ENCODE peak calls at places on chromosomes 6 and 20, in six cellular contexts. One of them, this sample, is unnamed.

GRCh38 chr6:158760618-158761250 is 58.4 kb downstream of the EZR start:
- DNase-seq in kidney epithelial cell: no peak
- DNase-seq in foreskin fibroblast: no peak
- DNase-seq in B cell: no peak
- DNase-seq in MCF 10A: no peak
- DNase-seq in cardiac muscle cell: no peak
- DNase-seq in this sample: no peak

GRCh38 chr20:63094767-63095499 is 88.2 kb upstream of the BHLHE23 start:
- DNase-seq in MCF 10A: no peak
- DNase-seq in kidney epithelial cell: no peak
- DNase-seq in cardiac muscle cell: no peak
- DNase-seq in B cell: no peak
- DNase-seq in foreskin fibroblast: no peak
- DNase-seq in this sample: no peak

GRCh38 chr20:25285091-25285647 is 37.3 kb downstream of the PYGB start:
- DNase-seq in foreskin fibroblast: no peak
- DNase-seq in B cell: peak; percentile 29
- DNase-seq in MCF 10A: no peak
- DNase-seq in kidney epithelial cell: no peak
- DNase-seq in cardiac muscle cell: no peak
- DNase-seq in this sample: no peak

GRCh38 chr20:23126281-23127061 is 40.3 kb upstream of the CD93 start:
- DNase-seq in foreskin fibroblast: no peak
- DNase-seq in B cell: no peak
- DNase-seq in cardiac muscle cell: no peak
- DNase-seq in kidney epithelial cell: no peak
- DNase-seq in MCF 10A: no peak
- DNase-seq in this sample: no peak

GRCh38 chr20:1526896-1527295 is 30.6 kb downstream of the SIRPD start:
- DNase-seq in B cell: no peak
- DNase-seq in kidney epithelial cell: no peak
- DNase-seq in foreskin fibroblast: peak; percentile 21
- DNase-seq in MCF 10A: no peak
- DNase-seq in cardiac muscle cell: no peak
- DNase-seq in this sample: no peak

GRCh38 chr6:47439348-47439668 is 38.3 kb upstream of the CD2AP start:
- DNase-seq in MCF 10A: no peak
- DNase-seq in foreskin fibroblast: no peak
- DNase-seq in B cell: no peak
- DNase-seq in cardiac muscle cell: no peak
- DNase-seq in kidney epithelial cell: no peak
- DNase-seq in this sample: no peak

GRCh38 chr6:160101262-160102205 is 20.1 kb upstream of the SLC22A1 start:
- DNase-seq in kidney epithelial cell: no peak
- DNase-seq in cardiac muscle cell: no peak
- DNase-seq in B cell: no peak
- DNase-seq in MCF 10A: no peak
- DNase-seq in foreskin fibroblast: no peak
- DNase-seq in this sample: no peak

GRCh38 chr6:163180874-163181541 is 233.5 kb upstream of the QKI start:
- DNase-seq in cardiac muscle cell: peak; percentile 89
- DNase-seq in foreskin fibroblast: peak; percentile 17
- DNase-seq in MCF 10A: peak; percentile 73
- DNase-seq in B cell: no peak
- DNase-seq in kidney epithelial cell: peak; percentile 5
- DNase-seq in this sample: peak; percentile 25

GRCh38 chr6:56804996-56805395 is 149.9 kb upstream of the BEND6 start:
- DNase-seq in cardiac muscle cell: no peak
- DNase-seq in MCF 10A: peak; percentile 61
- DNase-seq in B cell: no peak
- DNase-seq in kidney epithelial cell: no peak
- DNase-seq in foreskin fibroblast: peak; percentile 72
- DNase-seq in this sample: no peak

GRCh38 chr6:111551521-111552231 is 54.0 kb downstream of the TRAF3IP2 start:
- DNase-seq in kidney epithelial cell: no peak
- DNase-seq in B cell: no peak
- DNase-seq in cardiac muscle cell: peak; percentile 44
- DNase-seq in MCF 10A: no peak
- DNase-seq in foreskin fibroblast: peak; percentile 47
- DNase-seq in this sample: no peak

GRCh38 chr6:20319520-20320357 is 81.9 kb upstream of the E2F3 start:
- DNase-seq in cardiac muscle cell: no peak
- DNase-seq in MCF 10A: no peak
- DNase-seq in foreskin fibroblast: no peak
- DNase-seq in B cell: peak; percentile 91
- DNase-seq in kidney epithelial cell: no peak
- DNase-seq in this sample: peak; percentile 80

GRCh38 chr6:11869656-11870340 is 91.2 kb upstream of the ADTRP start:
- DNase-seq in cardiac muscle cell: peak; percentile 7
- DNase-seq in foreskin fibroblast: peak; percentile 64
- DNase-seq in B cell: no peak
- DNase-seq in kidney epithelial cell: no peak
- DNase-seq in MCF 10A: peak; percentile 57
- DNase-seq in this sample: no peak

GRCh38 chr6:112253842-112254816 is at the start of gene LAMA4:
- DNase-seq in B cell: no peak
- DNase-seq in MCF 10A: peak; percentile 46
- DNase-seq in foreskin fibroblast: peak; percentile 83
- DNase-seq in kidney epithelial cell: no peak
- DNase-seq in cardiac muscle cell: peak; percentile 69
- DNase-seq in this sample: peak; percentile 15

GRCh38 chr6:56528412-56528841 is 114.3 kb downstream of the DST start:
- DNase-seq in foreskin fibroblast: peak; percentile 92
- DNase-seq in kidney epithelial cell: peak; percentile 55
- DNase-seq in cardiac muscle cell: no peak
- DNase-seq in MCF 10A: no peak
- DNase-seq in B cell: no peak
- DNase-seq in this sample: no peak

GRCh38 chr6:63644668-63645326 is 9.2 kb downstream of the PHF3 start:
- DNase-seq in MCF 10A: peak; percentile 89
- DNase-seq in cardiac muscle cell: no peak
- DNase-seq in kidney epithelial cell: no peak
- DNase-seq in B cell: no peak
- DNase-seq in foreskin fibroblast: no peak
- DNase-seq in this sample: no peak

GRCh38 chr20:54178256-54178655 is 4.5 kb upstream of the CYP24A1 start:
- DNase-seq in B cell: no peak
- DNase-seq in foreskin fibroblast: no peak
- DNase-seq in MCF 10A: no peak
- DNase-seq in cardiac muscle cell: no peak
- DNase-seq in kidney epithelial cell: no peak
- DNase-seq in this sample: no peak

GRCh38 chr6:39090036-39090435 is 24.9 kb downstream of the SAYSD1 start:
- DNase-seq in B cell: no peak
- DNase-seq in foreskin fibroblast: no peak
- DNase-seq in kidney epithelial cell: no peak
- DNase-seq in MCF 10A: no peak
- DNase-seq in cardiac muscle cell: no peak
- DNase-seq in this sample: no peak

GRCh38 chr6:137738931-137739504 is 128.0 kb upstream of the TNFAIP3 start:
- DNase-seq in cardiac muscle cell: no peak
- DNase-seq in kidney epithelial cell: no peak
- DNase-seq in foreskin fibroblast: no peak
- DNase-seq in B cell: no peak
- DNase-seq in MCF 10A: no peak
- DNase-seq in this sample: no peak

GRCh38 chr6:72458521-72458920 is 163.3 kb upstream of the KCNQ5 start:
- DNase-seq in MCF 10A: no peak
- DNase-seq in cardiac muscle cell: no peak
- DNase-seq in B cell: no peak
- DNase-seq in foreskin fibroblast: no peak
- DNase-seq in kidney epithelial cell: no peak
- DNase-seq in this sample: no peak

GRCh38 chr20:54197621-54198604 is 10.0 kb upstream of the PFDN4 start:
- DNase-seq in kidney epithelial cell: no peak
- DNase-seq in B cell: no peak
- DNase-seq in MCF 10A: peak; percentile 82
- DNase-seq in cardiac muscle cell: no peak
- DNase-seq in foreskin fibroblast: peak; percentile 87
- DNase-seq in this sample: no peak

GRCh38 chr6:89410231-89411018 is 1.6 kb downstream of the RRAGD start:
- DNase-seq in MCF 10A: no peak
- DNase-seq in B cell: no peak
- DNase-seq in kidney epithelial cell: no peak
- DNase-seq in cardiac muscle cell: no peak
- DNase-seq in foreskin fibroblast: peak; percentile 55
- DNase-seq in this sample: no peak

GRCh38 chr20:53608456-53609413 is 15.1 kb upstream of the ZNF217 start:
- DNase-seq in cardiac muscle cell: no peak
- DNase-seq in MCF 10A: no peak
- DNase-seq in B cell: no peak
- DNase-seq in foreskin fibroblast: no peak
- DNase-seq in kidney epithelial cell: no peak
- DNase-seq in this sample: no peak

GRCh38 chr20:18055261-18055660 is 2.5 kb downstream of the OVOL2 start:
- DNase-seq in B cell: no peak
- DNase-seq in kidney epithelial cell: no peak
- DNase-seq in cardiac muscle cell: no peak
- DNase-seq in foreskin fibroblast: no peak
- DNase-seq in MCF 10A: no peak
- DNase-seq in this sample: no peak

GRCh38 chr6:38239719-38240451 is 399.8 kb downstream of the BTBD9 start:
- DNase-seq in foreskin fibroblast: peak; percentile 79
- DNase-seq in MCF 10A: no peak
- DNase-seq in kidney epithelial cell: no peak
- DNase-seq in cardiac muscle cell: no peak
- DNase-seq in B cell: no peak
- DNase-seq in this sample: peak; percentile 15

DNA sequence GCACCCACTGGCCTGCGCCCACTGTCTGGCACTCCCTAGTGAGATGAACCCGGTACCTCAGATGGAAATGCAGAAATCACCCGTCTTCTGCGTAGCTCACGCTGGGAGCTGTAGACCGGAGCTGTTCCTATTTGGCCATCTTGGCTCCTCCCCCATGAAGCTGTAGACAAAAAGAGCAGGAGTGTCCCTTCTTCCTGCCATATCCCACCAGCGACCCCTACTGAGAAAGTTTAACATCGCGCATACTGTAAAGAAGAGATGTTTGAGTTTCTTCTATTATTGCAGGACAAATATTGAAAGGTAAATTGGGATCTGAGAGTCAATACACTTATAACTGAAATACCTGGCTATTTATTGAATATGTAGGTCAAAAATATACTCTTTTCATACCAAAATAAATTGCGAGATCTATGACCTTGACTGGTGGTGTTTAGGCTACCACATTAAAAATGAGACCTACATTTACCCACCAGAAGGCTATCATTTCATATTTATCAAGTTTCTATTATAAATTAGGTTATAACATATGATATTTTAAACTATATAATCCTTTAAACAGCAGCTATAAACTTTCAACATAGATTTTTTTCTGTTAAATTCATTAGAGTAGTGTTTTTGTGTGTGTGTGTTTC is 586.3 kb downstream of the HTR1B start:
- DNase-seq in kidney epithelial cell: peak; percentile 19
- DNase-seq in MCF 10A: no peak
- DNase-seq in foreskin fibroblast: peak; percentile 1
- DNase-seq in cardiac muscle cell: peak; percentile 87
- DNase-seq in B cell: no peak
- DNase-seq in this sample: no peak
- TF ChIP-seq CTCF in kidney epithelial cell: peak; percentile 34
- TF ChIP-seq CTCF in MCF 10A: no peak
- TF ChIP-seq CTCF in foreskin fibroblast: no peak
- TF ChIP-seq CTCF in cardiac muscle cell: peak; percentile 51
- TF ChIP-seq CTCF in B cell: no peak
- TF ChIP-seq CTCF in this sample: peak; percentile 49

DNA sequence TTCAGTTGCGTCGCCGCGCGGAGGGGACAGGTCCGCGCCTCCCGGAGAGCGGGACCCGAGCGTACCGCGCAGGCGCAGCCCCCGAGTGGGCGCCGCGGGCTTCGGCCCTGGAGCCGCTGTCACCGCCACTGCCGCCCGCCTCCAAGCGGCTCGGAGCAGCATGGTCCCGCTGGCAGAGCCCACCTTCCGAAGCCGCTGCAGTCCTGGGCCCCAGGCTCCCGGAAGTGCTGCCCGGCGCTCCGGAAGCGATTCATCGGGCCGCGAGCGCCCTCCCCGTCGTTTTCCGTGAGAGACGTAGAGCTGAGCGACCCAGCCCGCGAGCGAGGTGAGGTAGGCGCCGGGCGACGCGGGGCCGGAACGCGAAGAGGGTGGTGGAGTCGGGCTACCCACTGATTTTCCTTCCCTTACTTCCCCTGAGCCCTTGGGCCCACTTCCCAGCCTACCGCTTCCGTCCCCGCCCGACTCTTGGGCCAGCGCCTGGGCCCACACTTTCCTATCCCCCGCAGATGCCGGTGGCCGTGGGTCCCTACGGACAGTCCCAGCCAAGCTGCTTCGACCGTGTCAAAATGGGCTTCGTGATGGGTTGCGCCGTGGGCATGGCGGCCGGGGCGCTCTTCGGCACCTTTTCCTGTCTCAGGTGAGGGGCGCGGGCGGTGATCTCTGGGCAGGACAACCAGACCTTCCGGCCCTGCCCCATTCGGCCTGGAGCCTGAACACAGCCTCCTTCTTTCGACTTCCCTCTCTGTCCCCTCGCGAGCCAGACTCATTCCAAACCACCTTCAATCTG is at the start of the genes NFS1 and ROMO1:
- DNase-seq in foreskin fibroblast: peak; percentile 95
- DNase-seq in MCF 10A: peak; percentile 85
- DNase-seq in kidney epithelial cell: peak; percentile 23
- DNase-seq in cardiac muscle cell: peak; percentile 95
- DNase-seq in B cell: peak; percentile 87
- DNase-seq in this sample: peak; percentile 94
- TF ChIP-seq CTCF in foreskin fibroblast: peak; percentile 9
- TF ChIP-seq CTCF in MCF 10A: no peak
- TF ChIP-seq CTCF in kidney epithelial cell: peak; percentile 20
- TF ChIP-seq CTCF in cardiac muscle cell: peak; percentile 30
- TF ChIP-seq CTCF in B cell: peak; percentile 31
- TF ChIP-seq CTCF in this sample: peak; percentile 35

GRCh38 chr6:33452496-33452895 is 1.9 kb upstream of the ZBTB9 start:
- DNase-seq in foreskin fibroblast: no peak
- DNase-seq in cardiac muscle cell: no peak
- DNase-seq in MCF 10A: no peak
- DNase-seq in B cell: no peak
- DNase-seq in kidney epithelial cell: no peak
- DNase-seq in this sample: no peak
- TF ChIP-seq CTCF in foreskin fibroblast: no peak
- TF ChIP-seq CTCF in cardiac muscle cell: no peak
- TF ChIP-seq CTCF in MCF 10A: no peak
- TF ChIP-seq CTCF in B cell: no peak
- TF ChIP-seq CTCF in kidney epithelial cell: no peak
- TF ChIP-seq CTCF in this sample: no peak

DNA sequence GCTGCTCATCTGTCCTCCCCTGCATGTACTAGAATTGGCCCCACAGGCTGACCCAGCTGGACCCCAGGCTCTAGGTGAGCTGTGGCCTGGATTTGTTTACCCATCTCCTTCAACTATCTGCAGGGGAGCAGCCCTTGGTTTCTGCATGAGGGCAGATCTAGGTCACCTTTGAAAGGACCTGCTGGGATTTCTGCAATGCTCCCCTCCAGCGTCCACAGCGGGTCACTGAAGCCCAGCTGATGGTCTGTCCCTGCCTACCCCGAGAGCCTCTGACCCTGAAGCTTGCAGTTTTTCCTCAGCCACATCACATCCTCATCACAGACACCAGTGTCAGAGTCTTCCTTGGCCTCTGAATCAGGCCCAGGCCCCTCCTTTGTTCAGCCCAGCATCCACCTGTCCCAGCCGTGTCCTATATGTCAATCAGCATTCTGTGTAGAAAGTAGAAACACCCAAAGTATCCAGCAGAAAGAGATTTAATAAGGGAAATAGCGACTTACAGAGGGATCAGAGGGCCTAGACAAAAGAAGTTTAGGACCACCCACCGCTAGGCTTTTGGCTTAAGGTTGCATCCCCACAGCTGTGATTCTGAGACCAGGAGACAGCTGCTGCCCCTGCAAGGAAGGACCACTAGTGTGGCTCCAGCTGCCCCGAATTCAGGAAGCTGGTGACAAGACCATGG is 243.1 kb downstream of the LRFN2 start:
- DNase-seq in cardiac muscle cell: no peak
- DNase-seq in MCF 10A: no peak
- DNase-seq in foreskin fibroblast: no peak
- DNase-seq in kidney epithelial cell: no peak
- DNase-seq in B cell: no peak
- DNase-seq in this sample: no peak
- TF ChIP-seq CTCF in cardiac muscle cell: no peak
- TF ChIP-seq CTCF in MCF 10A: no peak
- TF ChIP-seq CTCF in foreskin fibroblast: no peak
- TF ChIP-seq CTCF in kidney epithelial cell: no peak
- TF ChIP-seq CTCF in B cell: no peak
- TF ChIP-seq CTCF in this sample: no peak

This sample was measured in GM10248.